ENCODE peak calls at places on chromosomes 5 and 9, in five cellular contexts. C, J, D, E and I are unnamed samples.

GRCh38 chr9:136044971-136045594 is 50.0 kb downstream of the NACC2 start:
- DNase-seq in C (no peak), J (no peak), D (no peak), E (no peak), I (no peak)

GRCh38 chr9:122122468-122122867 is 29.4 kb upstream of the TTLL11 start:
- DNase-seq in C (no peak), J (no peak), D (no peak), E (no peak), I (no peak)

GRCh38 chr5:27191786-27192505 is 153.6 kb upstream of the CDH9 start:
- DNase-seq in C (no peak), J (no peak), D (no peak), E (no peak), I (no peak)

GRCh38 chr5:157718529-157718928 is 12.7 kb upstream of the THG1L start:
- DNase-seq in C (no peak), J (no peak), D (peak; percentile 19), E (no peak), I (no peak)

GRCh38 chr9:132722564-132723065 is 52.4 kb downstream of the GTF3C4 start:
- DNase-seq in C (no peak), J (no peak), D (no peak), E (no peak), I (no peak)

GRCh38 chr5:109998717-109999116 is 309.0 kb downstream of the MAN2A1 start:
- DNase-seq in C (no peak), J (no peak), D (no peak), E (no peak), I (no peak)

GRCh38 chr5:83265318-83265717 is 188.0 kb downstream of the XRCC4 start:
- DNase-seq in C (no peak), J (no peak), D (no peak), E (no peak), I (no peak)

GRCh38 chr9:111866976-111867375 is 29.6 kb upstream of the UGCG start:
- DNase-seq in C (no peak), J (no peak), D (no peak), E (no peak), I (no peak)

GRCh38 chr5:2381861-2382260 is 369.6 kb downstream of the IRX2 start:
- DNase-seq in C (no peak), J (no peak), D (no peak), E (no peak), I (no peak)

GRCh38 chr9:136943291-136944093 is 1.0 kb downstream of the FBXW5 start:
- DNase-seq in C (no peak), J (no peak), D (no peak), E (peak; percentile 59), I (peak; percentile 14)

GRCh38 chr5:55623789-55624188 is 88.3 kb downstream of the SLC38A9 start:
- DNase-seq in C (no peak), J (no peak), D (no peak), E (no peak), I (no peak)
- TF ChIP-seq CTCF in C (no peak), J (no peak), D (no peak), E (no peak), I (no peak)

GRCh38 chr5:104626122-104626521 is 1063.5 kb upstream of the NUDT12 start:
- DNase-seq in C (no peak), J (no peak), D (no peak), E (no peak), I (no peak)
- H3K4me1 ChIP-seq in C (no peaks in the 10 kb centered on the region), J (no peaks in the 10 kb centered on the region), D (no peaks in the 10 kb centered on the region), E (no peaks in the 10 kb centered on the region), I (no peaks in the 10 kb centered on the region)

GRCh38 chr9:124794902-124795491 is 18.1 kb downstream of the OLFML2A start:
- DNase-seq in C (no peak), J (no peak), D (peak; percentile 51), E (no peak), I (no peak)
- TF ChIP-seq CTCF in C (peak; percentile 41), J (no peak), D (peak; percentile 96), E (no peak), I (no peak)

GRCh38 chr5:87770016-87770415 is 357.3 kb upstream of the CCNH start:
- DNase-seq in C (no peak), J (no peak), D (no peak), E (no peak), I (no peak)
- H3K4me1 ChIP-seq in C (no peaks in the 10 kb centered on the region), J (no peaks in the 10 kb centered on the region), D (no peaks in the 10 kb centered on the region), E (no peaks in the 10 kb centered on the region), I (no peaks in the 10 kb centered on the region)

DNA sequence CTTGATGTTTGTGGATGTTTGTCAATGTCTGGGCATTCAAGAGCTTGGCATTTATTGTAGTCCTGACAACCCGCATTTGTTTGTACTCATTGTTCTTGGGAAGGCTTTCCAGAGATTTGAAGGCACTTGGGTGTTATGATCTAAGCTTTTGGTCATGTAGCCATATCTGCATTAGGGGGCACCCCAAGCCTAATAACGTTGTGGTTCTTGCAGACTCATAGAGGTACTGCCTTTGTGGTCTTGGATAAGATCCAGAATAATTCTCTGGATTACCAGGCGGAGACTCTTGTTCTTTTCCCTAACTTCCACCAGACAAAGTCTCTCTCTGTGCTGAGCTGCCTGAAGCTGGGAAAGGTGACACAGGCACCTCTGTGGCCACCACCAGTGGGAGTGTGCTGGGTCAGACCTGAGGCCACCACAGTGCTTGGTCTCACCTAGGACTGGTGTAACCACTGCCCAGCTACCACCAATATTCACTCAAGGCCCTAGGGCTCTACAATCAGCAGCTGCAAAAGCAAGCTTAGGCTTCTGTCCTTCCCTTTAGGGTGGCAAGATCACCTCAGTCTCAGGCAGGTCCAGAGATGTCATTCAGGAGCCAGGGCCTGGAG is 144.4 kb upstream of the TAS2R1 start:
- DNase-seq in C (no peak), J (no peak), D (no peak), E (no peak), I (no peak)
- TF ChIP-seq CTCF in C (peak; percentile 58), J (no peak), D (no peak), E (no peak), I (no peak)

GRCh38 chr9:109320338-109320733 is 523 bp downstream of the EPB41L4B start:
- DNase-seq in C (no peak), J (no peak), D (no peak), E (peak; percentile 61), I (no peak)
- H3K4me1 ChIP-seq in C (peaks cover 22% of the 10 kb centered on the region), J (no peaks in the 10 kb centered on the region), D (peaks cover 50% of the 10 kb centered on the region), E (peaks cover 5% of the 10 kb centered on the region), I (peaks cover 15% of the 10 kb centered on the region)

DNA sequence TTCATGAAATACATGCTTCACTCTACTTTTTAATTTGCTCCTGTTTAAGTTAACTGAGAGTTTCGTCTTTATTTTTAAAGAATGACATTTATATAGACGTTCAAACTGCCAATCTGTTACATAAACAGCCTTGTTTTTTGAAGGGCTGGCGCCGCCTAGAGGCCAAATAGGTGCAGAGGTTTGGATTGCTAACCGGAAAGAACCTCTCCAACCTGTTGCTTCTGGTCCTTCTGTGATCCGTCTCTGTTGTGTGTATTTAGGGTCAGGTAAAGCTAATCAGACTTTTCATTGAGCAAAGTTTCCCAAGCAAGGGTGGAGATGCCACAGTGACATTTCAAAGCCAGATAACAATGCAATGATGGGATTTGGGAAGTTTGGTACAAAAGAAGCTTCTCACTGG is 39.5 kb upstream of the GLIS3 start:
- DNase-seq in C (peak; percentile 72), J (peak; percentile 87), D (peak; percentile 81), E (peak; percentile 89), I (peak; percentile 88)
- TF ChIP-seq CTCF in C (peak; percentile 93), J (peak; percentile 98), D (peak; percentile 83), E (peak; percentile 54), I (peak; percentile 75)

DNA sequence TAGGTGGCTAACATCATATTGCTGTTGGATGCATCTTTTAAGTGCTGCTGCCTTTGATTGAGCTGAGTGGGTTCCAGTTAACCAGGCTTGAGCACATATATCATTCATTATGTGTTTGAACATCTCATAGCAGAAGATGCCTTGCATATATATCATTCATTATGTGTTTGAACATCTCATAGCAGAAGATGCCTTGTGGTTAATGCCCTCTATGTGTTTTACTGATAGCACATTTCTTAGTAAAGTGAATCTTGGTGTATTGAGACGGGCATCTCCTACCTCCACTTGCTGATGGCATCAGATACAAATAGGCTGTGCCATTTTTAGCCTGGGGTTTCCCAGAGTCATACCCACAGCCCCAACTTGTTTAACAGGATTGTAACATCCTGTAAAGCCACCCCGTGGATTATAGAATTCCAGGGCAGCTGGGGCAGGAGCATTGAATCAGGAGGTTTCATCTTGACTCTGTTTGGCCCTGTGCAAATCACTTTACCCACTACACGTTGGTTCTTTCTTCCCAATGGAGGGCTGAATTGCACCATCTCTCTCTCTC is 26.5 kb downstream of the MTAP start:
- DNase-seq in C (no peak), J (no peak), D (no peak), E (no peak), I (no peak)
- H3K4me1 ChIP-seq in C (no peaks in the 10 kb centered on the region), J (no peaks in the 10 kb centered on the region), D (peaks cover 73% of the 10 kb centered on the region), E (no peaks in the 10 kb centered on the region), I (peaks cover 7% of the 10 kb centered on the region)

GRCh38 chr5:150256416-150257064 is 33.0 kb downstream of the CAMK2A start:
- DNase-seq in C (peak; percentile 62), J (no peak), D (no peak), E (no peak), I (no peak)
- TF ChIP-seq CTCF in C (peak; percentile 65), J (peak; percentile 6), D (peak; percentile 28), E (no peak), I (no peak)

GRCh38 chr5:6877986-6878828 is 165.0 kb downstream of the TENT4A start:
- DNase-seq in C (no peak), J (no peak), D (no peak), E (no peak), I (no peak)
- H3K4me1 ChIP-seq in C (no peaks in the 10 kb centered on the region), J (no peaks in the 10 kb centered on the region), D (no peaks in the 10 kb centered on the region), E (no peaks in the 10 kb centered on the region), I (no peaks in the 10 kb centered on the region)